ENCODE peak calls at places on chromosomes 13 and 19, in nine cellular contexts. X is aorta; D is PC-9; Z is left ventricle myocardium inferior; U is lower lobe of right lung; O is caudate nucleus; W is CD8-positive, alpha-beta memory T cell; P is HCT116; F is H9. M is an unnamed sample.

GRCh38 chr19:54462713-54463530 is 656 bp downstream of the LENG9 start:
- DNase-seq in F (peak), P (no peak), U (peak), D (peak), Z (peak), X (peak), W (peak), O (peak), M (peak)

GRCh38 chr13:51856998-51857397 is 4.8 kb upstream of the CCDC70 start:
- DNase-seq in O (no peak), D (peak), U (no peak), Z (no peak), P (no peak), W (no peak), X (no peak), F (no peak), M (no peak)

GRCh38 chr19:10747271-10747670 is 29.4 kb downstream of the DNM2 start:
- DNase-seq in P (no peak), Z (no peak), O (no peak), F (no peak), D (peak), U (peak), W (no peak), X (no peak), M (no peak)

GRCh38 chr13:45219938-45220375 is 19.1 kb upstream of the KCTD4 start:
- DNase-seq in O (no peak), U (no peak), F (no peak), X (no peak), Z (no peak), W (no peak), D (peak), P (peak), M (no peak)

GRCh38 chr19:3108775-3109174 is 14.6 kb downstream of the GNA11 start:
- DNase-seq in D (no peak), O (peak), W (peak), U (peak), P (no peak), Z (peak), X (peak), F (peak), M (peak)

GRCh38 chr19:28511655-28512054 is 701.3 kb downstream of the UQCRFS1 start:
- DNase-seq in U (no peak), X (no peak), W (no peak), D (no peak), F (no peak), Z (no peak), O (no peak), P (no peak), M (no peak)

GRCh38 chr19:3471954-3472655 is 8.2 kb downstream of the SMIM24 start:
- DNase-seq in O (no peak), D (no peak), X (peak), W (peak), F (no peak), P (no peak), Z (peak), U (no peak), M (no peak)

GRCh38 chr13:24119593-24120508 is 40.7 kb upstream of the SPATA13 start:
- DNase-seq in O (no peak), W (no peak), U (no peak), D (no peak), X (no peak), F (no peak), Z (no peak), P (no peak), M (no peak)

GRCh38 chr13:26881154-26881553 is 120.6 kb upstream of the GPR12 start:
- DNase-seq in O (no peak), D (no peak), X (no peak), W (no peak), Z (no peak), P (no peak), F (no peak), U (no peak), M (no peak)

GRCh38 chr13:65435590-65435989 is 1794.5 kb downstream of the PCDH9 start:
- DNase-seq in D (no peak), W (no peak), O (no peak), F (no peak), U (no peak), P (no peak), Z (no peak), X (no peak), M (no peak)

GRCh38 chr13:110327036-110327790 is 20.1 kb downstream of the COL4A2 start:
- DNase-seq in O (no peak), D (no peak), P (no peak), X (no peak), W (no peak), F (peak), Z (no peak), U (no peak), M (no peak)

GRCh38 chr13:107324416-107325204 is 756.7 kb upstream of the ARGLU1 start:
- DNase-seq in Z (no peak), U (no peak), X (no peak), P (no peak), D (no peak), W (no peak), F (no peak), O (no peak), M (no peak)

GRCh38 chr13:35764359-35765015 is 288.0 kb upstream of the MAB21L1 start:
- DNase-seq in W (no peak), U (no peak), X (no peak), D (peak), Z (no peak), O (no peak), F (no peak), P (no peak), M (no peak)

GRCh38 chr13:65530688-65531087 is 1699.4 kb downstream of the PCDH9 start:
- DNase-seq in W (no peak), Z (no peak), X (no peak), O (no peak), U (no peak), D (no peak), F (no peak), P (no peak), M (no peak)

GRCh38 chr13:99980201-99981114 is 1.1 kb upstream of the ZIC2 start:
- DNase-seq in P (peak), U (no peak), Z (peak), X (peak), O (no peak), W (peak), D (peak), F (peak), M (peak)

GRCh38 chr13:95784161-95784880 is 107.4 kb downstream of the DNAJC3 start:
- DNase-seq in Z (no peak), D (no peak), P (no peak), O (no peak), F (no peak), X (no peak), W (no peak), U (no peak), M (no peak)

GRCh38 chr13:67117010-67117550 is 113.1 kb downstream of the PCDH9 start:
- DNase-seq in O (no peak), D (no peak), U (no peak), X (no peak), W (no peak), P (no peak), Z (no peak), F (no peak), M (no peak)

GRCh38 chr13:99133230-99133629 is 67.4 kb upstream of the UBAC2 start:
- DNase-seq in D (no peak), P (no peak), Z (no peak), W (no peak), O (no peak), X (no peak), U (no peak), F (no peak), M (no peak)

GRCh38 chr19:49875801-49876421 is 1.2 kb downstream of the AKT1S1 start:
- DNase-seq in W (peak), O (peak), F (peak), X (peak), P (no peak), D (no peak), U (peak), Z (peak), M (peak)

GRCh38 chr13:95896302-95896701 is 156.9 kb downstream of the UGGT2 start:
- DNase-seq in Z (no peak), P (no peak), W (no peak), F (no peak), D (no peak), X (no peak), U (no peak), O (no peak), M (no peak)

GRCh38 chr13:74145249-74145970 is 11.2 kb upstream of the KLF12 start:
- DNase-seq in F (no peak), X (no peak), W (no peak), U (no peak), D (no peak), P (no peak), O (no peak), Z (no peak), M (no peak)

GRCh38 chr19:57992841-57993240 is 9.8 kb downstream of the ZNF606 start:
- DNase-seq in O (no peak), X (no peak), Z (no peak), D (no peak), F (no peak), U (no peak), W (no peak), P (no peak), M (no peak)

GRCh38 chr19:39481229-39481545 is 549 bp downstream of the TIMM50 start:
- DNase-seq in O (no peak), X (no peak), U (no peak), D (no peak), F (no peak), Z (no peak), W (no peak), P (no peak), M (no peak)

GRCh38 chr13:98672947-98673545 is 79.4 kb downstream of the SLC15A1 start:
- DNase-seq in Z (peak), O (no peak), F (peak), W (peak), U (peak), D (peak), P (peak), X (peak), M (peak)

GRCh38 chr13:90455861-90456260 is 891.6 kb upstream of the MIR17HG start:
- DNase-seq in F (no peak), W (no peak), Z (no peak), P (no peak), X (no peak), D (no peak), O (no peak), U (no peak), M (no peak)

GRCh38 chr13:30034448-30034795 is 184.0 kb upstream of the UBL3 start:
- DNase-seq in U (no peak), D (no peak), X (no peak), W (no peak), P (no peak), O (no peak), Z (no peak), F (no peak), M (no peak)

GRCh38 chr19:19674315-19674714 is 5.7 kb downstream of the ZNF101 start:
- DNase-seq in Z (no peak), P (no peak), X (no peak), U (no peak), D (no peak), W (no peak), O (no peak), F (no peak), M (no peak)

GRCh38 chr19:3606690-3607289 is at the start of gene TBXA2R:
- DNase-seq in Z (peak), O (no peak), U (peak), W (peak), X (peak), P (peak), D (no peak), F (peak), M (peak)

GRCh38 chr13:32585625-32586021 is 629 bp upstream of the PDS5B start:
- DNase-seq in F (peak), D (no peak), X (no peak), U (no peak), W (no peak), P (no peak), Z (no peak), O (peak), M (peak)

GRCh38 chr13:36918246-36919060 is 1.6 kb downstream of the SMAD9 start:
- DNase-seq in Z (no peak), D (no peak), O (no peak), U (no peak), W (no peak), F (no peak), P (no peak), X (no peak), M (no peak)

GRCh38 chr19:11268783-11269267 is 6.5 kb upstream of the DOCK6 start:
- DNase-seq in D (no peak), U (peak), O (no peak), F (no peak), X (no peak), W (no peak), P (no peak), Z (peak), M (peak)

GRCh38 chr19:2081873-2082810 is 14.0 kb downstream of the MOB3A start:
- DNase-seq in Z (no peak), O (no peak), F (no peak), P (no peak), U (peak), W (peak), X (no peak), D (no peak), M (peak)

GRCh38 chr13:43580280-43580679 is 206.5 kb downstream of the ENOX1 start:
- DNase-seq in U (no peak), Z (no peak), P (no peak), D (no peak), X (no peak), W (no peak), F (no peak), O (no peak), M (no peak)

GRCh38 chr13:94816256-94816655 is 103.9 kb upstream of the SOX21 start:
- DNase-seq in D (no peak), W (no peak), X (no peak), U (no peak), F (no peak), Z (no peak), P (no peak), O (no peak), M (no peak)

GRCh38 chr19:48795055-48795854 is 15.6 kb downstream of the BCAT2 start:
- DNase-seq in X (peak), W (peak), F (peak), D (peak), U (peak), O (peak), P (peak), Z (peak), M (peak)
- H3K27ac ChIP-seq in X (peak), W (peak), F (no peak), D (peak), U (peak), O (peak), P (peak), Z (peak), M (peak)

DNA sequence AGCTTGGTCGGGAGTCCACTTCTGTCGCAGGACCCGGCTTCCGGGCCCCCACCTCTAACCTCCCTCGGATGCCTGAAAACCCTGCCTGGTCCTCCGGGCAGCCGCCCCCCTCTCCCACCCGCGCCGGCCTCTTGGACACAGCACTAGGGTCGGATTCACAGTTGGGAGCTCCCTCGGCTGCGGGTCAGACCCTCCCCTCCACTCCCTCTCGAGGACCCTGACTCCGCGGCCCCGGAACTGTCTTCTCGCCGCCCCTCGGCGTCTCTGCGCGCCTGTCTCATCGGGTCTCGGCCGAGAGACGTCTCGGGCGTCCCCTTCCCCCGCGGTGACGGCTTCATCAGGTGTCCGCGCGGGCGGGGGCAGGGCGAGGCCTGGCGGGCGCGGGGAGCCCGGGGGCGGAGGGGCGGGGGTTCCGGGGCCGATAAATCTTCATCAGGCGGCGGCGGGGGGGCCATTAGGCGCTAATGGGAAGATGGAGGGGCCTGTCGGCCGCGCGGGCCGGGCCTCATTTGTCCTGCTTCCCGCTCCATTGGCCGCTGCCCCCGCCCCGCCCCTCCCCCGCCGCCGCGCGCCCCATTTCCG is 11.7 kb upstream of the ERFL start:
- DNase-seq in D (no peak), U (peak), F (no peak), P (no peak), X (no peak), W (peak), Z (no peak), O (no peak), M (no peak)
- H3K27ac ChIP-seq in D (no peak), U (no peak), F (no peak), P (no peak), X (no peak), W (no peak), Z (no peak), O (no peak), M (no peak)

DNA sequence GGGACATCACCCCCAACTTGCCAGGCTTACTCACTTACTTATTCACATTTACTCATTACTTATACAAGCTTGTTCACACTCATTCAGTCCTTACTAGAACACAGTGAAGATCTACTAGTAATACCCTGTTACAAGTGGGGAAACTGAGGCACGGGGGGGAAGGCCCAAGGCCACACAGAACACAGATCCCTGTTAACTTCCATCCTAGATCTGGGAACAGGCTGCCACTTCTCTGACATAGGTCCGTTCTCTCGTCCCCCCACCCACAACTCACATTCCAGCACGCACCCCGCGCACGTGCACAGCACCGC is 1.5 kb upstream of the NRTN start:
- DNase-seq in F (no peak), O (no peak), P (no peak), W (no peak), U (no peak), Z (no peak), X (no peak), D (no peak), M (no peak)
- H3K27ac ChIP-seq in F (no peak), O (no peak), P (peak), W (no peak), U (no peak), Z (no peak), X (no peak), D (no peak), M (no peak)

GRCh38 chr13:41611385-41611784 is 154.0 kb downstream of the RGCC start:
- DNase-seq in Z (no peak), X (no peak), P (no peak), D (no peak), U (no peak), F (no peak), W (no peak), O (no peak), M (no peak)

GRCh38 chr13:41610426-41610825 is 153.1 kb downstream of the RGCC start:
- DNase-seq in D (peak), W (no peak), P (no peak), Z (peak), F (no peak), X (no peak), O (no peak), U (peak), M (peak)

GRCh38 chr13:41608779-41609178 is 151.4 kb downstream of the RGCC start:
- DNase-seq in P (no peak), W (no peak), D (no peak), O (no peak), F (no peak), Z (no peak), X (no peak), U (no peak), M (no peak)

GRCh38 chr13:41608111-41608510 is 150.8 kb downstream of the RGCC start:
- DNase-seq in W (no peak), O (no peak), U (no peak), Z (no peak), X (no peak), P (no peak), D (no peak), F (no peak), M (no peak)

GRCh38 chr13:41609828-41610227 is 152.5 kb downstream of the RGCC start:
- DNase-seq in O (no peak), U (no peak), X (no peak), D (no peak), W (no peak), P (no peak), F (no peak), Z (no peak), M (no peak)
- H3K27ac ChIP-seq in O (no peak), U (peak), X (no peak), D (peak), W (no peak), P (no peak), F (no peak), Z (peak), M (peak)

DNA sequence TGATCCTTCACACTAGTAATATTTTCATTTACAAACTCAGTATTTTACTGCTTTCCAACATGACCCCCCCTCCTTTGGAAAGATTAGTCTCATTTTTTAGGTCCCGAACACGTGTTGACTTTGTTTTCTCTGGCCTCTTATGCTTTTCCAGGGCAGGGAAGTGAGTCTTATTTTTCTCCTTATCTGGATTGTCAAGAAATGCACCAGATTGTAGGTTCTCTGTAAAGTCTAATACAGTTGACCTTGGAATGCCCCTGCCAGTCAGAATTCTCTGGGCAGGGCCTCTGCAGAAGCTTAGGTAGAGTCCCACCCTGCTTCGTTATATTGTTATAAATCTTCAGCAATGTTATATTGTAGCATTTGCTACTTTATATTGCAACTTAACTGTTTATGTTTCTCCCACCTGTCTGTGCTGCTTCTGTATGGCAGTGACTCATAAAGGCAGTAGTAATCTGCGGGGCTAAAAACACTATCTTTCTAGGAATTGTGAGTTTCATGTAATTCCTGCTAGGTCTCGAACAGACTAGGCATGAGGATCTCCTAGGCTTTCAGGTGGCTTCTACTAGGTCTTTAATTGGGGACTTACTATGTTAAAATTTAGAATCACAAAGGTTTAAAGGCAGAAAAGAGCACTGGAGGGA is 2.0 kb downstream of the TDRD3 start:
- DNase-seq in X (no peak), W (no peak), U (no peak), F (no peak), Z (no peak), D (no peak), O (no peak), P (no peak), M (no peak)
- H3K27ac ChIP-seq in X (peak), W (no peak), U (peak), F (no peak), Z (peak), D (peak), O (no peak), P (no peak), M (peak)

DNA sequence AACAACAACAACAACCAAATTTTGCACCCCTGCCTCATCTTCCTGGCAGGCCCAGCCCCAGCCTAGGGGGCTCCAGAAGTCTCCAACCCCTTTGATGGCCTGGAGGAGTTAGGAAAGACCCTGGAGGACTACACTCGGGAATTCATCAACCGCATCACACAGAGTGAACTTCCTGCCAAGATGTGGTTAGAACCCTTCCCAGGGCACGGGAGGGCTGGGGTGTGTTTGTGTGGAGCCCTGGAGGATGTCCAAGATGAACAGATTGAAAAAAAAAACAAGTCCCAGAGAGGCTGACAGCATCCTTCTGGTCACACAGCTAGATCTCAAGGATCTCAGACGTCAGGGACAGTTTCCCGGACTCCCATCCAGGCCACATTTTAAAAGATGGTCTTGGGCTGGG is 13.3 kb downstream of the APOC1 start:
- DNase-seq in Z (no peak), D (peak), P (no peak), U (no peak), F (no peak), W (no peak), O (no peak), X (no peak), M (no peak)
- H3K27ac ChIP-seq in Z (no peak), D (no peak), P (no peak), U (peak), F (no peak), W (no peak), O (no peak), X (no peak), M (no peak)

M was measured in heart left ventricle.